ENCODE peak calls at places on chromosomes 2 and 18, in five cellular contexts. Q is HCT116, R is H1, O is K562, N is HepG2. W is an unnamed sample.

GRCh38 chr2:195531754-195532153 is 125.3 kb upstream of the SLC39A10 start:
- DNase-seq in Q (no peak), R (no peak), O (no peak), N (no peak), W (no peak)

GRCh38 chr2:54638103-54638502 is 85.4 kb upstream of the EML6 start:
- DNase-seq in Q (no peak), R (no peak), O (no peak), N (no peak), W (peak; percentile 55)

GRCh38 chr2:136116813-136117390 is 1.0 kb downstream of the CXCR4 start:
- DNase-seq in Q (no peak), R (no peak), O (no peak), N (no peak), W (no peak)

GRCh38 chr2:162072181-162072702 is 1.8 kb downstream of the DPP4 start:
- DNase-seq in Q (no peak), R (no peak), O (no peak), N (peak; percentile 59), W (no peak)

GRCh38 chr2:231371430-231372054 is 24.0 kb upstream of the B3GNT7 start:
- DNase-seq in Q (no peak), R (no peak), O (no peak), N (no peak), W (no peak)

GRCh38 chr2:72220170-72220569 is 72.5 kb upstream of the CYP26B1 start:
- DNase-seq in Q (no peak), R (peak; percentile 80), O (peak; percentile 18), N (peak; percentile 16), W (no peak)

GRCh38 chr2:70797502-70797901 is 7.1 kb upstream of the FIGLA start:
- DNase-seq in Q (no peak), R (no peak), O (no peak), N (no peak), W (no peak)

GRCh38 chr2:233213975-233214374 is 37.5 kb upstream of the ATG16L1 start:
- DNase-seq in Q (no peak), R (no peak), O (no peak), N (no peak), W (no peak)

GRCh38 chr18:60411715-60412114 is 39.1 kb upstream of the MC4R start:
- DNase-seq in Q (peak; percentile 15), R (no peak), O (no peak), N (no peak), W (no peak)

GRCh38 chr2:168801961-168802824 is at the start of gene NOSTRIN:
- DNase-seq in Q (peak; percentile 35), R (no peak), O (peak; percentile 51), N (peak; percentile 14), W (no peak)

GRCh38 chr18:56112013-56112749 is 524.2 kb upstream of the TCF4 start:
- DNase-seq in Q (no peak), R (no peak), O (no peak), N (no peak), W (peak; percentile 45)

GRCh38 chr2:98761267-98761781 is 30.4 kb upstream of the MGAT4A start:
- DNase-seq in Q (no peak), R (no peak), O (no peak), N (peak; percentile 33), W (no peak)

GRCh38 chr18:51897884-51898283 is 442.1 kb upstream of the DCC start:
- DNase-seq in Q (no peak), R (no peak), O (no peak), N (no peak), W (no peak)

GRCh38 chr2:151338115-151338514 is 19.3 kb upstream of the TNFAIP6 start:
- DNase-seq in Q (no peak), R (no peak), O (no peak), N (no peak), W (no peak)

GRCh38 chr2:145158051-145158586 is 638.2 kb upstream of the ZEB2 start:
- DNase-seq in Q (no peak), R (no peak), O (no peak), N (no peak), W (no peak)

GRCh38 chr18:12990128-12990485 is 1.1 kb upstream of the CEP192 start:
- DNase-seq in Q (no peak), R (no peak), O (no peak), N (no peak), W (peak; percentile 30)

GRCh38 chr18:25535495-25535894 is 183.5 kb upstream of the ZNF521 start:
- DNase-seq in Q (no peak), R (no peak), O (no peak), N (no peak), W (no peak)

GRCh38 chr2:12155308-12156061 is 409.1 kb downstream of the LPIN1 start:
- DNase-seq in Q (peak; percentile 26), R (no peak), O (no peak), N (no peak), W (no peak)

GRCh38 chr2:240153418-240153817 is 13.0 kb upstream of the OTOS start:
- DNase-seq in Q (no peak), R (no peak), O (no peak), N (no peak), W (no peak)

GRCh38 chr2:72572501-72572900 is 253.3 kb downstream of the EXOC6B start:
- DNase-seq in Q (no peak), R (no peak), O (no peak), N (no peak), W (no peak)

GRCh38 chr18:35602193-35602820 is 20.8 kb downstream of the GALNT1 start:
- DNase-seq in Q (no peak), R (no peak), O (no peak), N (no peak), W (no peak)

GRCh38 chr2:6082619-6083018 is 390.4 kb downstream of the SOX11 start:
- DNase-seq in Q (no peak), R (no peak), O (no peak), N (no peak), W (no peak)

GRCh38 chr2:75221872-75222271 is 22.6 kb upstream of the TACR1 start:
- DNase-seq in Q (no peak), R (no peak), O (no peak), N (no peak), W (no peak)

GRCh38 chr2:216555274-216555673 is 56.6 kb downstream of the RPL37A start:
- DNase-seq in Q (no peak), R (no peak), O (no peak), N (no peak), W (no peak)

GRCh38 chr2:73053316-73054114 is 18.0 kb downstream of the SFXN5 start:
- DNase-seq in Q (no peak), R (no peak), O (no peak), N (no peak), W (no peak)

GRCh38 chr2:341017-341542 is 53.2 kb upstream of the ALKAL2 start:
- DNase-seq in Q (no peak), R (no peak), O (no peak), N (no peak), W (no peak)

GRCh38 chr2:101999122-101999789 is 7.5 kb downstream of the IL1R2 start:
- DNase-seq in Q (no peak), R (no peak), O (no peak), N (peak; percentile 89), W (no peak)

GRCh38 chr2:163155279-163155883 is 316.8 kb upstream of the KCNH7 start:
- DNase-seq in Q (peak; percentile 18), R (no peak), O (peak; percentile 25), N (peak; percentile 38), W (peak; percentile 3)

GRCh38 chr2:85437488-85438290 is 19.2 kb downstream of the SH2D6 start:
- DNase-seq in Q (no peak), R (no peak), O (peak; percentile 84), N (no peak), W (no peak)

GRCh38 chr2:22729466-22729865 is 655.5 kb upstream of the KLHL29 start:
- DNase-seq in Q (no peak), R (no peak), O (no peak), N (no peak), W (no peak)

GRCh38 chr2:112229365-112229764 is 25.5 kb downstream of the ZC3H8 start:
- DNase-seq in Q (no peak), R (no peak), O (no peak), N (no peak), W (no peak)

GRCh38 chr18:52950153-52950552 is 610.2 kb downstream of the DCC start:
- DNase-seq in Q (no peak), R (no peak), O (no peak), N (no peak), W (no peak)

GRCh38 chr2:196597531-196597930 is 42.0 kb upstream of the CCDC150 start:
- DNase-seq in Q (no peak), R (no peak), O (no peak), N (no peak), W (no peak)
- TF ChIP-seq SRF in Q (no peak), R (no peak), O (no peak), N (no peak), W (no peak)

DNA sequence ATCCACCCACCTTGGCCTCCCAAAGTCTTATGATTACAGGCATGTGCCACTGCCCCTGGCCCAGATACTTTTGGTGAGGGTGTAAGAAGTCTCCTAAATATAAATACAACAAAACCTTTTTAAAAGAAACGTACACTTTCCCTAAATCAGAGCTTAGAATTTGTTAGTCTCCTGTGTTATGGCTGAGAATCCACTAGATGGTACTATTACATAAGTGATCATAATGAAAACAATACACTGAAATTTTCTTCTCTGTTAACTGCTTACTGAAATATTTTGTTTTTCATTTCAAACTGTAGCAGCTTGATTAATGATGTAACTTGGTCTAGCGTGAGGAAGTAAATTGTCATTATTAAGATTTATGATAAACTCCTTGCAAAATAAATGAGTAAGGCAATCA is 74.8 kb upstream of the FAM98A start:
- DNase-seq in Q (peak; percentile 13), R (no peak), O (no peak), N (no peak), W (no peak)
- TF ChIP-seq CTCF in Q (peak; percentile 21), R (no peak), O (no peak), N (peak; percentile 43), W (no peak)

DNA sequence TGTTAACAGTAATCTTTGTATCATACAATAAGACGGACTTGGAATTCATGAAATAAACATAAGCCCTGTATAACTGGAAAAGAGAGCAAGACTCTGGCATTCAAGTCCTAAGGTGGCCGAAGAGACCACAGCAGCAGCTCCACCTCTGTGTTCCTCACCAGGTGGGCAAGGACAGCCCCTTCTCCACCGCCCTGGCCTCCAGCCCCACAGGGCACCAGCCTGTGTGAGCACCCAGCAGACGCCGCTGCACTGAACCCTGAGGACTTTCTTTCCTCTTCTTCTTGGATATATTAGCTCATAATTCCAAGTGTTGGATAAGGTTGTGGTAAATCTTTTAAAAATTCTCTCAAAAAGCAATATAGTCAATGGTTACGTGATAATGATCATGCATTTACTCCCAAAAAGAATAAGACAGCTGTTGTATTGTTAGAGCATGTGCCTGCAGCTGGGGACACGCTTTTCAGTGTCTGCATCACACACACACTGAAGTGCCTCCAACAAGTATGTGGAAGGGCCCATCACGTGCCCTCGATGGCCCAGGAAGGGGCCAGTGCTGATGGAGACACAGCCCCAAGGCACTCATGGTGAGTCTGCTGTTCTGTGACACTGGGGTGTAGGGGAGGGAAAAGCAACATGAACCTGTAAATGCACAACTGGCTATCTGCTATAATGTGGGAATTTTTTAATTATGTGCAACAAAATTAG is 26.8 kb downstream of the FAM178B start:
- DNase-seq in Q (no peak), R (no peak), O (no peak), N (no peak), W (no peak)
- TF ChIP-seq SRF in Q (no peak), R (no peak), O (no peak), N (no peak), W (no peak)

GRCh38 chr2:179899666-179900065 is 38.3 kb upstream of the ZNF385B start:
- DNase-seq in Q (no peak), R (no peak), O (no peak), N (no peak), W (no peak)

GRCh38 chr2:179900655-179901054 is 39.2 kb upstream of the ZNF385B start:
- DNase-seq in Q (no peak), R (no peak), O (no peak), N (no peak), W (no peak)

GRCh38 chr2:179893616-179894015 is 32.2 kb upstream of the ZNF385B start:
- DNase-seq in Q (no peak), R (no peak), O (no peak), N (no peak), W (no peak)

GRCh38 chr2:179898873-179899272 is 37.5 kb upstream of the ZNF385B start:
- DNase-seq in Q (peak; percentile 61), R (peak; percentile 27), O (peak; percentile 24), N (peak; percentile 65), W (no peak)
- TF ChIP-seq CTCF in Q (peak; percentile 43), R (peak; percentile 2), O (peak; percentile 56), N (peak; percentile 76), W (peak; percentile 44)